ENCODE peak calls at places on chromosomes 12 and 14, in nine cellular contexts. U is Right ventricle myocardium superior; V is NCI-H1105; I is hypothalamus; Z is endothelial cell of umbilical vein; B is activated CD8-positive, alpha-beta memory T cell treated with anti-CD3 and anti-CD28 coated beads, Interleukin-2, amount 10 ng/mL, durations not matched to agents 7 days and 5 days; G is activated CD4-positive, alpha-beta T cell treated with anti-CD3 and anti-CD28 coated beads, Interleukin-2, amount 50 U/mL, for 48 hours; Y is CD4-positive, alpha-beta memory T cell; X is body of pancreas. R is an unnamed sample.

GRCh38 chr12:19008102-19008501 is 121.4 kb upstream of the PLEKHA5 start:
- DNase-seq in G (no peak), X (no peak), Y (no peak), B (no peak), I (no peak), V (no peak), U (no peak), Z (no peak), R (no peak)

GRCh38 chr12:131682511-131682895 is 28.4 kb upstream of the SFSWAP start:
- DNase-seq in Y (no peak), Z (no peak), X (no peak), I (no peak), U (no peak), V (no peak), G (peak; percentile 14), B (peak; percentile 49), R (no peak)

GRCh38 chr12:49903351-49903699 is 375 bp downstream of the FAIM2 start:
- DNase-seq in Z (no peak), B (no peak), Y (no peak), X (no peak), U (no peak), G (no peak), I (no peak), V (no peak), R (no peak)

GRCh38 chr14:74526854-74527585 is 33.5 kb downstream of the ISCA2 start:
- DNase-seq in X (no peak), G (no peak), U (peak; percentile 24), I (no peak), B (no peak), V (no peak), Z (no peak), Y (no peak), R (no peak)

GRCh38 chr12:54631988-54632728 is 2.5 kb downstream of the LACRT start:
- DNase-seq in G (no peak), Z (no peak), Y (no peak), V (no peak), B (no peak), U (no peak), I (no peak), X (peak; percentile 25), R (no peak)

GRCh38 chr12:58976146-58976545 is 55.8 kb upstream of the LRIG3 start:
- DNase-seq in Z (no peak), G (no peak), X (no peak), B (no peak), U (no peak), Y (no peak), I (no peak), V (no peak), R (no peak)

GRCh38 chr12:74915718-74916117 is 293.9 kb downstream of the KCNC2 start:
- DNase-seq in G (no peak), Y (no peak), Z (no peak), I (no peak), B (no peak), X (no peak), U (no peak), V (no peak), R (no peak)

GRCh38 chr12:104998423-104999346 is 12.6 kb downstream of the NOPCHAP1 start:
- DNase-seq in B (no peak), X (peak; percentile 85), U (no peak), Z (no peak), G (no peak), Y (no peak), V (peak; percentile 95), I (no peak), R (no peak)

GRCh38 chr12:89856431-89856830 is 147.8 kb upstream of the ATP2B1 start:
- DNase-seq in U (no peak), I (no peak), V (no peak), G (no peak), Y (no peak), Z (peak; percentile 87), X (no peak), B (no peak), R (peak; percentile 36)

GRCh38 chr12:31647106-31647505 is 12.4 kb upstream of the ETFBKMT start:
- DNase-seq in X (no peak), Y (no peak), Z (no peak), I (no peak), U (no peak), G (no peak), V (no peak), B (no peak), R (no peak)

GRCh38 chr12:49538740-49539403 is at the start of gene KCNH3:
- DNase-seq in V (peak; percentile 76), B (peak; percentile 95), Y (peak; percentile 86), Z (peak; percentile 29), I (no peak), G (peak; percentile 82), U (peak; percentile 90), X (peak; percentile 89), R (no peak)

GRCh38 chr12:6608592-6609311 is 1.6 kb upstream of the CHD4 start:
- DNase-seq in V (no peak), B (peak; percentile 62), U (no peak), Y (no peak), I (no peak), X (no peak), G (peak; percentile 32), Z (no peak), R (no peak)

GRCh38 chr12:1553987-1554982 is 40.1 kb downstream of the FBXL14 start:
- DNase-seq in X (no peak), I (no peak), Y (no peak), U (no peak), V (no peak), G (peak; percentile 67), B (peak; percentile 50), Z (no peak), R (no peak)

GRCh38 chr12:80627773-80628172 is 79.7 kb upstream of the MYF6 start:
- DNase-seq in G (no peak), U (no peak), V (no peak), B (no peak), Z (peak; percentile 41), X (no peak), I (no peak), Y (no peak), R (no peak)

GRCh38 chr12:130300090-130300489 is 37.6 kb upstream of the PIWIL1 start:
- DNase-seq in B (no peak), Z (peak; percentile 1), V (no peak), Y (no peak), I (no peak), G (no peak), X (no peak), U (no peak), R (no peak)